ENCODE peak calls at places on chromosomes 13 and 19, in eight cellular contexts. U, N, T, W, M, H, A and P are unnamed samples.

GRCh38 chr19:57302020-57302465 is 18.2 kb upstream of the ZNF543 start:
- DNase-seq in U (no peak), N (no peak), T (peak), W (no peak), M (peak), H (peak), A (no peak), P (no peak)

GRCh38 chr19:45780448-45781281 is 1.6 kb downstream of the DMPK start:
- DNase-seq in U (no peak), N (no peak), T (no peak), W (no peak), M (no peak), H (no peak), A (no peak), P (no peak)

GRCh38 chr13:81745391-81745790 is 1404.5 kb upstream of the SPRY2 start:
- DNase-seq in U (no peak), N (no peak), T (no peak), W (no peak), M (no peak), H (no peak), A (no peak), P (no peak)

GRCh38 chr13:79581870-79582315 is 100.9 kb downstream of the NDFIP2 start:
- DNase-seq in U (peak), N (no peak), T (peak), W (no peak), M (peak), H (peak), A (no peak), P (no peak)

GRCh38 chr13:37486171-37486661 is 112.4 kb downstream of the POSTN start:
- DNase-seq in U (no peak), N (no peak), T (no peak), W (no peak), M (no peak), H (no peak), A (no peak), P (no peak)

GRCh38 chr19:17872251-17873001 is 681 bp downstream of the SLC5A5 start:
- DNase-seq in U (no peak), N (peak), T (no peak), W (peak), M (no peak), H (no peak), A (peak), P (no peak)

GRCh38 chr13:30551194-30551593 is 66.5 kb upstream of the USPL1 start:
- DNase-seq in U (peak), N (no peak), T (no peak), W (peak), M (no peak), H (peak), A (no peak), P (no peak)

GRCh38 chr19:11268783-11269267 is 6.5 kb upstream of the DOCK6 start:
- DNase-seq in U (no peak), N (no peak), T (peak), W (no peak), M (peak), H (peak), A (peak), P (no peak)

GRCh38 chr19:13334801-13335481 is 171.3 kb downstream of the CACNA1A start:
- DNase-seq in U (peak), N (no peak), T (no peak), W (peak), M (no peak), H (no peak), A (no peak), P (no peak)

GRCh38 chr13:113876341-113877148 is 12.7 kb upstream of the GAS6 start:
- DNase-seq in U (no peak), N (no peak), T (no peak), W (no peak), M (no peak), H (no peak), A (no peak), P (no peak)

GRCh38 chr13:74683411-74683810 is 549.2 kb upstream of the KLF12 start:
- DNase-seq in U (no peak), N (no peak), T (no peak), W (peak), M (no peak), H (no peak), A (no peak), P (no peak)

GRCh38 chr19:8585057-8585893 is 8.0 kb upstream of the MYO1F start:
- DNase-seq in U (no peak), N (no peak), T (no peak), W (no peak), M (no peak), H (no peak), A (no peak), P (no peak)

GRCh38 chr13:52345631-52346251 is 60.2 kb downstream of the THSD1 start:
- DNase-seq in U (no peak), N (no peak), T (no peak), W (no peak), M (no peak), H (no peak), A (no peak), P (no peak)

GRCh38 chr13:112572408-112572807 is 15.5 kb downstream of the TUBGCP3 start:
- DNase-seq in U (no peak), N (no peak), T (no peak), W (no peak), M (no peak), H (peak), A (no peak), P (no peak)

GRCh38 chr19:44847144-44848035 is 1.3 kb downstream of the NECTIN2 start:
- DNase-seq in U (peak), N (no peak), T (peak), W (peak), M (peak), H (peak), A (peak), P (no peak)

GRCh38 chr19:41064974-41065569 is 23.2 kb upstream of the CYP2A13 start:
- DNase-seq in U (peak), N (no peak), T (no peak), W (peak), M (no peak), H (peak), A (no peak), P (no peak)

GRCh38 chr19:11198769-11199469 is 1.6 kb upstream of the KANK2 start:
- DNase-seq in U (no peak), N (no peak), T (no peak), W (no peak), M (peak), H (no peak), A (no peak), P (no peak)

GRCh38 chr13:28584873-28585317 is 74.0 kb upstream of the POMP start:
- DNase-seq in U (no peak), N (no peak), T (no peak), W (no peak), M (no peak), H (peak), A (no peak), P (peak)

GRCh38 chr19:1856698-1857603 is 6.4 kb downstream of the KLF16 start:
- DNase-seq in U (no peak), N (peak), T (peak), W (peak), M (peak), H (peak), A (peak), P (no peak)

GRCh38 chr13:106565127-106565775 is 2.7 kb downstream of the ARGLU1 start:
- DNase-seq in U (no peak), N (no peak), T (no peak), W (no peak), M (no peak), H (no peak), A (no peak), P (no peak)

GRCh38 chr19:7928334-7928706 is 2.4 kb upstream of the CTXN1 start:
- DNase-seq in U (no peak), N (no peak), T (peak), W (no peak), M (no peak), H (no peak), A (no peak), P (no peak)

GRCh38 chr19:12411893-12412292 is 10.8 kb upstream of the ZNF799 start:
- DNase-seq in U (no peak), N (no peak), T (no peak), W (no peak), M (no peak), H (no peak), A (no peak), P (no peak)

GRCh38 chr13:26485786-26486185 is 71.7 kb upstream of the WASF3 start:
- DNase-seq in U (no peak), N (no peak), T (peak), W (no peak), M (no peak), H (no peak), A (peak), P (no peak)

DNA sequence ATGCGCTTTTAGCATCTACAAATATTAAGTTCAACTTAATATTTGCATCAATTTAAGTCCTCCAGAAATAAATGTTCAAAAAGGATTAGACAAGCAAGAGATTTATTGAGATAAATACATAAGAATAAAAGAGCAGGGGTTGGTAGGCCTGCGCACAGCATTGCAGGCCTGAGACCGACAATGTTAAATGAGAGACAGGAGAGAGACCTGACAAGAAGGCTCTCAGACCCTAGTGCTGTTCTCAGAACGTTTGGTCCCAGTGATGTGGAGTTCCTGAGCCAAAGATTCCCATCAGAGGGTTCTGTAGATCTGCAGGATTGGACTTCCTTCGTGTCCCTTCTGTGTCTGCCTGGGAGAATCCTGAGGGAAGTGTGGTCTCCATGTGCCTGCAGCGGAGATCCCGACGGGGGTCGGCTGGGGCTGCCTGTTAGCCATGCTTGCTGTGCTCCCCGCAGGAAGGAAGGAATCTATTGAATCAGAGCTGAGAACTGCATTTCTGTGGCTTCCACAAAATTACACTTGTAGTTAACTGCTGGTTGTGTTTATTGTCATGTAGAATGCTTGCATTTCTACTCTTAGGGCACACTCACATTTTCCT is 369.9 kb upstream of the SLC10A2 start:
- DNase-seq in U (no peak), N (no peak), T (no peak), W (peak), M (no peak), H (no peak), A (no peak), P (no peak)
- TF ChIP-seq CTCF in U (no peak), N (no peak), T (no peak), W (no peak), M (no peak), H (no peak), A (no peak), P (no peak)

GRCh38 chr19:53079313-53079924 is 23.8 kb downstream of the ZNF160 start:
- DNase-seq in U (no peak), N (no peak), T (no peak), W (no peak), M (no peak), H (no peak), A (no peak), P (no peak)

GRCh38 chr19:53082929-53083328 is 20.3 kb downstream of the ZNF160 start:
- DNase-seq in U (no peak), N (no peak), T (no peak), W (no peak), M (no peak), H (no peak), A (no peak), P (no peak)

GRCh38 chr19:53078668-53079067 is 24.6 kb downstream of the ZNF160 start:
- DNase-seq in U (no peak), N (no peak), T (no peak), W (no peak), M (no peak), H (no peak), A (no peak), P (no peak)

GRCh38 chr19:53076984-53077383 is 26.2 kb downstream of the ZNF160 start:
- DNase-seq in U (no peak), N (no peak), T (no peak), W (peak), M (no peak), H (peak), A (no peak), P (no peak)
- TF ChIP-seq CTCF in U (no peak), N (no peak), T (peak), W (peak), M (peak), H (peak), A (no peak), P (peak)

DNA sequence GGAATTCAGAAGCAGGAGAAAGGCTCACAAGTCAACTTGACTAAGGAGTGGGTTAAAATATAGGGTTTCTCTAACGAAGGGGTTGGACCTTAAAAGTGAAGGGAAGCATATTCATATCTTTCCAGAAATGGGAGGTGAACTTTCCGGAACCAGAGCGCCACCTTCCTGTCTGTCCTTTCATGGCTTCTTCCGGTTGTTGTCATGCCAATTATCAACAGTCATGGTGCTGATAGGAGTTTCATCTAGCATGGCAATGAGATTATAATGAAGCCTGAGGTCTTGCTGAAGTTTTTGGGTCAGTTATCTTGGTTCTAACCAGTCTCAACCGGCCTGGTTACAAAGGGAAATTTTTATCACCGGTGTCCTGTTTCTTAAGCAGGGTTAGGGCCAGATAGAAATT is 162.9 kb upstream of the NBEA start:
- DNase-seq in U (no peak), N (no peak), T (no peak), W (peak), M (no peak), H (no peak), A (no peak), P (no peak)
- TF ChIP-seq CTCF in U (no peak), N (no peak), T (no peak), W (peak), M (no peak), H (no peak), A (no peak), P (no peak)

GRCh38 chr19:48069435-48069834 is 25.6 kb upstream of the CABP5 start:
- DNase-seq in U (no peak), N (no peak), T (no peak), W (peak), M (no peak), H (no peak), A (no peak), P (no peak)
- TF ChIP-seq CTCF in U (no peak), N (no peak), T (no peak), W (peak), M (no peak), H (no peak), A (no peak), P (no peak)